ENCODE peak calls at places on chromosomes 1 and 21, in eight cellular contexts. N, F, D, E, T, A, Y and S are unnamed samples.

GRCh38 chr1:205316179-205316578 is 5.4 kb downstream of the NUAK2 start:
- DNase-seq in N (no peak), F (no peak), D (no peak), E (no peak), T (no peak), A (no peak), Y (no peak), S (peak)

GRCh38 chr1:1758692-1759455 is 19.4 kb downstream of the NADK start:
- DNase-seq in N (no peak), F (peak), D (no peak), E (no peak), T (peak), A (no peak), Y (no peak), S (peak)

GRCh38 chr1:206467915-206468314 is 2.4 kb upstream of the IKBKE start:
- DNase-seq in N (no peak), F (peak), D (no peak), E (no peak), T (peak), A (no peak), Y (peak), S (no peak)

GRCh38 chr1:12477936-12478611 is 139.9 kb downstream of the DHRS3 start:
- DNase-seq in N (peak), F (peak), D (peak), E (peak), T (peak), A (no peak), Y (peak), S (peak)

GRCh38 chr21:16605588-16605987 is 875.8 kb downstream of the USP25 start:
- DNase-seq in N (no peak), F (no peak), D (no peak), E (peak), T (peak), A (no peak), Y (no peak), S (no peak)

GRCh38 chr1:167673285-167673684 is 43.3 kb downstream of the RCSD1 start:
- DNase-seq in N (no peak), F (no peak), D (no peak), E (no peak), T (no peak), A (no peak), Y (no peak), S (no peak)

GRCh38 chr1:235460768-235461167 is 43.5 kb downstream of the B3GALNT2 start:
- DNase-seq in N (no peak), F (no peak), D (no peak), E (no peak), T (no peak), A (no peak), Y (peak), S (no peak)

GRCh38 chr1:4494558-4494957 is 159.9 kb upstream of the AJAP1 start:
- DNase-seq in N (no peak), F (no peak), D (no peak), E (no peak), T (no peak), A (no peak), Y (no peak), S (no peak)

GRCh38 chr1:35190784-35191183 is 2.2 kb downstream of the SFPQ start:
- DNase-seq in N (no peak), F (no peak), D (no peak), E (peak), T (no peak), A (no peak), Y (peak), S (no peak)

GRCh38 chr1:157429841-157430240 is 122.5 kb downstream of the FCRL5 start:
- DNase-seq in N (no peak), F (no peak), D (no peak), E (peak), T (peak), A (no peak), Y (peak), S (no peak)

GRCh38 chr1:36128126-36128904 is 3.3 kb upstream of the COL8A2 start:
- DNase-seq in N (no peak), F (no peak), D (no peak), E (peak), T (peak), A (no peak), Y (peak), S (no peak)

GRCh38 chr1:86913399-86913895 is 479 bp downstream of the SELENOF start:
- DNase-seq in N (no peak), F (no peak), D (no peak), E (no peak), T (peak), A (no peak), Y (peak), S (peak)

GRCh38 chr1:110240476-110241210 is 30.5 kb downstream of the KCNC4 start:
- DNase-seq in N (no peak), F (no peak), D (no peak), E (no peak), T (no peak), A (no peak), Y (no peak), S (no peak)

GRCh38 chr21:38377165-38378093 is 120.6 kb downstream of the KCNJ15 start:
- DNase-seq in N (no peak), F (no peak), D (no peak), E (no peak), T (no peak), A (no peak), Y (peak), S (no peak)

GRCh38 chr1:111704776-111705175 is 34.4 kb downstream of the INKA2 start:
- DNase-seq in N (no peak), F (no peak), D (peak), E (peak), T (no peak), A (no peak), Y (no peak), S (peak)

GRCh38 chr21:42703173-42703908 is 49.9 kb downstream of the PDE9A start:
- DNase-seq in N (no peak), F (no peak), D (no peak), E (no peak), T (no peak), A (no peak), Y (no peak), S (no peak)

GRCh38 chr1:33349081-33349759 is 28.3 kb upstream of the A3GALT2 start:
- DNase-seq in N (no peak), F (no peak), D (no peak), E (peak), T (no peak), A (peak), Y (peak), S (no peak)

GRCh38 chr1:202964755-202965440 is 2.2 kb downstream of the CYB5R1 start:
- DNase-seq in N (no peak), F (peak), D (no peak), E (peak), T (no peak), A (no peak), Y (peak), S (no peak)

GRCh38 chr1:190436615-190437014 is 41.0 kb downstream of the BRINP3 start:
- DNase-seq in N (peak), F (no peak), D (no peak), E (peak), T (peak), A (no peak), Y (no peak), S (peak)

GRCh38 chr1:167697667-167698141 is 24.1 kb upstream of the MPZL1 start:
- DNase-seq in N (no peak), F (peak), D (no peak), E (no peak), T (no peak), A (no peak), Y (no peak), S (peak)

GRCh38 chr1:40411294-40411693 is 37.8 kb downstream of the SMAP2 start:
- DNase-seq in N (no peak), F (no peak), D (no peak), E (no peak), T (no peak), A (no peak), Y (no peak), S (peak)

GRCh38 chr1:46489638-46490602 is at the start of gene DMBX1:
- DNase-seq in N (no peak), F (no peak), D (no peak), E (no peak), T (no peak), A (no peak), Y (no peak), S (peak)

GRCh38 chr1:227939791-227940771 is 7.7 kb downstream of the WNT9A start:
- DNase-seq in N (no peak), F (no peak), D (no peak), E (no peak), T (no peak), A (no peak), Y (no peak), S (no peak)

GRCh38 chr1:27380766-27381733 is 2.1 kb downstream of the CD164L2 start:
- DNase-seq in N (no peak), F (no peak), D (no peak), E (no peak), T (no peak), A (no peak), Y (no peak), S (no peak)

GRCh38 chr1:242017580-242018233 is 18.8 kb upstream of the MAP1LC3C start:
- DNase-seq in N (peak), F (peak), D (no peak), E (peak), T (peak), A (no peak), Y (peak), S (no peak)

GRCh38 chr1:224433671-224434446 is 738 bp downstream of the WDR26 start:
- DNase-seq in N (no peak), F (peak), D (no peak), E (peak), T (no peak), A (peak), Y (peak), S (no peak)

GRCh38 chr1:162617513-162617912 is 14.8 kb upstream of the DDR2 start:
- DNase-seq in N (no peak), F (no peak), D (no peak), E (no peak), T (no peak), A (no peak), Y (no peak), S (no peak)

GRCh38 chr21:41759926-41760325 is 6.9 kb downstream of the RIPK4 start:
- DNase-seq in N (no peak), F (no peak), D (no peak), E (no peak), T (no peak), A (no peak), Y (no peak), S (no peak)

GRCh38 chr1:114648503-114648902 is 21.3 kb downstream of the DENND2C start:
- DNase-seq in N (no peak), F (no peak), D (no peak), E (no peak), T (no peak), A (no peak), Y (no peak), S (no peak)
- TF ChIP-seq CTCF in N (no peak), F (no peak), D (no peak), E (no peak), T (no peak), A (no peak), Y (no peak), S (no peak)

GRCh38 chr1:207823880-207824566 is 72.2 kb downstream of the CD46 start:
- DNase-seq in N (no peak), F (peak), D (peak), E (peak), T (peak), A (peak), Y (peak), S (peak)
- H3K4me3 ChIP-seq in N (no peak), F (peak), D (no peak), E (peak), T (peak), A (peak), Y (peak), S (peak)

DNA sequence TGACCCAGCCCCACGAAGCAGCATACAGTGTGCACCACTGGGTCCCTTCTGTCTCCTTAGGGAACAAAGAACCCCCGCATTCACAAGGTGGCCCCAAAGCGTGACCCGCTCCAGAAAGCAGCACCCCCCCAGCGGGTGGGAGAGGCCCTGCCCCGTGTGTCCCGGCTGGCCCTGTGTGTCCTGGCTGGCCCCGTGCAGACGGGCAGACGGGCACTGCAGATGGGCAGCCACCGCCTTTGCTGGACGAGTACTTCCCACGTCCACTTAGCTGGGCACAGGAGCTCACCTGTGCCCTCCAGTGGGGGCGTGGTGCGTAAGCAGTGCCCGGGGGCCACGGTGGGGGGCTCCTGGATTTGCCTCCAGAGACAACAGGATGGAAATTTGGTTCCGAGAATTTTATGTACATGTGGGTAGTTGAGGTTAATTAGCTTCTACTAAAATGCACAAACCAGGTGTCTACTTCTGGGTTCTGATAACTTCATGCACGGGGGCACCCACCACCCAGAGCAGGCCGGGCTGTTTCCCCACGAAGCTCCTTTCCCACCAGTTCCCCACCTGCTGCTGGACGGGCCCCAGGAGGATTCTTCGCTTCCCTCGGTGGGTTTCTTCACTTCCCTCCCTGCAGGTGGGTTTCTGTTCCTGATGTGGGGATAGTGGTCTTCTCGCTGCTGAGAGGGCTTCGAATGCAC is 33.2 kb upstream of the SLC19A1 start:
- DNase-seq in N (no peak), F (no peak), D (no peak), E (no peak), T (no peak), A (no peak), Y (no peak), S (no peak)
- TF ChIP-seq CTCF in N (no peak), F (no peak), D (no peak), E (no peak), T (no peak), A (no peak), Y (no peak), S (no peak)

DNA sequence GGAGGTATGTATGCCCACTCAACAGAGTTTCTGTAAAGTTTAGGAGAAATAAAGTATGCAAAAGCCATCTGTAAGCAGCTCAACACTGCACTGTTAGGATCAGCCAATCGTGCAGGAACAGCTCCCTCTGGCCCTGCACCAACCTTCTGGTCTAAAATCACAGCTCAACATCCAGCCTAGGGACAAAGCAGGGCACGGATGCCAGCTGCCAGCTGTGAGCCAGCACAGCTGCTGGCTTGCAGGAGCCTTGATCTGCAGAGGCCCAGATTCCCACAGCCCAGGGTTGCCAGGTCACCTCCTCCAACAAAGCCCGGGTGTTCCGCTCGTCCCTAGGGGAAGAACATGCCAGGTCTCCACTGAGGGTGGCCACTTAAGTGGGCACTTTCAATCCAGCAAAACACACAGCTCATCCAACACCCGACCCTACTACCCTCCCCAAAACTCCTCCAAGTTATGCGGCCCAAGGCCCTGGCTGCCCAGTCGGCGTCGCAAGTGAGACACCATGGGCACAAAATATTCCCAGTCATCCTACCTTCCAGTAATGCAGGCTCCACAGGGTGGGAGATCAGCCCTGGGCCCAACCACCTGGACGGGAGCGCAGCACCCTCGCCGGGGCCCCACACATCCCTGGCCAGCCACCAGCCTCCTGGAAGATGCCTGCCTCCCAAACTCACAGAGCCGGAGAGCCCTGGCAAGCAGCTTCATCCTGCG is 8.4 kb downstream of the ACOT7 start:
- DNase-seq in N (no peak), F (no peak), D (no peak), E (peak), T (no peak), A (no peak), Y (peak), S (no peak)
- H3K4me3 ChIP-seq in N (no peak), F (no peak), D (peak), E (peak), T (peak), A (no peak), Y (peak), S (no peak)